ENCODE peak calls at places on chromosomes 2 and 18, in four cellular contexts. U is AG04450, X is AG10803, H is sigmoid colon. Z is an unnamed sample.

GRCh38 chr2:7847321-7847720 is 834.5 kb upstream of the ID2 start:
- DNase-seq in U (no peak), X (no peak), H (no peak), Z (no peak)

GRCh38 chr2:234544659-234545611 is 48.1 kb upstream of the ARL4C start:
- DNase-seq in H (peak; percentile 76), U (no peak), X (peak; percentile 54), Z (peak; percentile 72)

GRCh38 chr2:60347781-60348180 is 205.7 kb downstream of the BCL11A start:
- DNase-seq in U (no peak), X (no peak), H (no peak), Z (no peak)

GRCh38 chr2:83944174-83944573 is 514.9 kb downstream of the SUCLG1 start:
- DNase-seq in H (no peak), X (no peak), U (no peak), Z (no peak)

GRCh38 chr18:67092141-67092540 is 424.4 kb downstream of the DSEL start:
- DNase-seq in U (no peak), X (no peak), H (no peak), Z (no peak)

GRCh38 chr2:8296340-8296739 is 385.5 kb upstream of the ID2 start:
- DNase-seq in U (no peak), X (no peak), H (no peak), Z (no peak)

GRCh38 chr18:62763101-62763521 is 47.8 kb downstream of the PHLPP1 start:
- DNase-seq in H (no peak), X (no peak), U (no peak), Z (no peak)

GRCh38 chr2:236171213-236172201 is 3.3 kb upstream of the GBX2 start:
- DNase-seq in H (no peak), X (peak; percentile 24), U (no peak), Z (no peak)

GRCh38 chr18:74546751-74547530 is 12.6 kb downstream of the CNDP1 start:
- DNase-seq in X (peak; percentile 57), H (no peak), U (no peak), Z (peak; percentile 52)

GRCh38 chr2:239911630-239912071 is 113.5 kb downstream of the NDUFA10 start:
- DNase-seq in X (no peak), U (no peak), H (no peak), Z (peak; percentile 49)

GRCh38 chr18:48930926-48931325 is 19.8 kb downstream of the SMAD7 start:
- DNase-seq in U (no peak), H (no peak), X (no peak), Z (no peak)

GRCh38 chr18:57859314-57859713 is 56.2 kb upstream of the ATP8B1 start:
- DNase-seq in U (no peak), H (no peak), X (no peak), Z (no peak)

GRCh38 chr2:165471349-165471975 is 2.0 kb downstream of the CSRNP3 start:
- DNase-seq in U (no peak), H (no peak), X (no peak), Z (no peak)

GRCh38 chr18:23994361-23994902 is 20.1 kb upstream of the TTC39C start:
- DNase-seq in U (peak; percentile 76), H (peak; percentile 80), X (peak; percentile 83), Z (peak; percentile 68)

GRCh38 chr2:10717630-10718029 is 3.8 kb upstream of the ATP6V1C2 start:
- DNase-seq in U (peak; percentile 2), H (no peak), X (peak; percentile 84), Z (no peak)

GRCh38 chr2:23595601-23596251 is 210.7 kb downstream of the KLHL29 start:
- DNase-seq in H (peak; percentile 85), X (peak; percentile 90), U (no peak), Z (peak; percentile 81)

GRCh38 chr2:38156262-38156835 is 80.4 kb upstream of the CYP1B1 start:
- DNase-seq in X (no peak), H (no peak), U (no peak), Z (no peak)

GRCh38 chr2:45707661-45708060 is 56.2 kb downstream of the PRKCE start:
- DNase-seq in X (no peak), U (no peak), H (no peak), Z (no peak)

GRCh38 chr2:216545359-216545758 is 46.7 kb downstream of the RPL37A start:
- DNase-seq in H (no peak), X (peak; percentile 88), U (no peak), Z (no peak)

GRCh38 chr2:85011098-85011497 is 40.1 kb downstream of the KCMF1 start:
- DNase-seq in H (no peak), U (no peak), X (no peak), Z (no peak)

GRCh38 chr2:57693177-57693576 is 353.4 kb upstream of the VRK2 start:
- DNase-seq in U (no peak), H (no peak), X (no peak), Z (no peak)

GRCh38 chr18:23400918-23401317 is 52.2 kb upstream of the RIOK3 start:
- DNase-seq in U (no peak), X (no peak), H (no peak), Z (no peak)

DNA sequence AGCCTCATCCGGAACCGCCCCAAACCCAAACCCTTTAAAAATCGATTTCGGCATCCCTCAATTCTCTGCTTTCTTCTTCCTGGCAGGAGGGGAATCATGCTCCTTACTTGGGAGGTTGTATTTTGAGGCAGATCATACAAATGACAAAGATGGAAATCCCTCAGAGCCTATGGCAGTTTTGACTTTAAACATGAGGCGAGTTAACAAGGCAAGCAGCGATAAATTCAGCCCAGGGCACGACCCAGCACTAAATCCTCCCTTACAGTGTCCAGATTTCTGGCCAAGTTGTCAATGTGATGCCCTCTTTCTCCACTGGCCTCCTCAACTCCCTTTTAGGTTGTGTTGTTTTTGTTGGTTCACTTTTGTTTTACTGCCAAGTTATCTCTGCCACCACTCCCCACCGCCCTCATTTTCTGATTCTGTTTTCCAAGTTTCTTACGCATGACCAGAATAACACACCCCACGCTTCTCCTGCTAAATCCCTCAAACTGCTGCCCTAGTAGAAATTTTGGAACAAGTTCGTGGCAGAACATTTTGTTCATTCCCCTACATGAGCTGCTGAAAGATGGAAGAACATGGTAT is 68.3 kb downstream of the CTAGE1 start:
- DNase-seq in X (no peak), U (no peak), H (no peak), Z (no peak)
- H3K4me3 ChIP-seq in X (no peak overlapping the region), U (no peak overlapping the region), H (peak overlapping the region; percentile 54), Z (peak overlapping the region; percentile 77)

GRCh38 chr2:169838743-169839489 is 11.7 kb downstream of the UBR3 start:
- DNase-seq in X (no peak), U (no peak), H (no peak), Z (no peak)
- H3K4me3 ChIP-seq in X (no peak overlapping the region), U (no peak overlapping the region), H (no peak overlapping the region), Z (no peak overlapping the region)

DNA sequence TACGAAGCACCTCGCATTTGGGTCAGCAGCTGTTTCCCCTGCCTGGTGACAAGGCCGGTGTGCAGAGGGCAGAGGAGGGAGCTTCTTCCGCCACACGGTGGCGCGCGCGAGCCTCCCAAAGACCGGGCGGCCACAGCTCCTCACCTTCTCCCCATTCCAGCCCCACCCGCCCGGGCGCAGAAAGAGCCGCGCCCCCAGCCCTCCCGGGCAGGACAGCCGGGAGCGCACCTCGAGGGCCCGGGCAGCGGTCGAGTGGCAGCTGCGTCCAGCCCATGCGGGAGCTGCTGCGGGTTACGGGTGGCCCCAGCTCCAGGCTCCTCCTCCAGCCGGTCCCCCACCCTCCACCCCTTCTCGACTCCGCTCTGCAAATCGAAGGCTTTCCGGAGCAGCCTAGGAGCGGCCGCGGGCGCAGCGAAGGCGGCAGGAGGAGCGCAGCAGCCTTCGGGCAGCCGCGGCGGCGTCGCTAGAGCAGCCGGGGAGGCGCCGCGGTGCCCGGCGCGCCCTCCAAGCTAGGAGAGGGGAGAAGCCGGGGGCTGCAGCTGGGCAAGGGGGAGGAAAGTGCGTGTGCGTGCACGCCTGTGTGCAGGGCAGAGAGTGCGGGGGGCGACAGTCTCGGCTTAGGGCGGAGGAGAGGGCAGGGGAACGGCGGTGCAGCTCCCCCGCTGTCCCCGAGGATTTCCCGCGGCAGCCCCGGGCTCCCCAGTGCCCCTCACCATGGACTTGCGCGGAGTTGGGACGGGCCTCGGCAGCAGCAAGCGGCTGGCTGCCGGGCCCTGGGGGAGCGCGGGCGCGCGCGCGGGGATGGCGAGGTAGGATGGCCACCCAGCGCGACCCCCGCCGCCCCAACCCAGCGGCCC is at the start of gene CCDC85A:
- DNase-seq in X (peak; percentile 83), H (peak; percentile 83), U (peak; percentile 7), Z (peak; percentile 83)
- H3K4me3 ChIP-seq in X (peak within 1 kb of the TSS; percentile 78), H (peak within 1 kb of the TSS; percentile 53), U (peak within 1 kb of the TSS; percentile 58), Z (peak within 1 kb of the TSS; percentile 66)

GRCh38 chr2:74036010-74036409 is 51.3 kb downstream of the TET3 start:
- DNase-seq in X (no peak), H (no peak), U (no peak), Z (no peak)

GRCh38 chr2:74036450-74037175 is 51.9 kb downstream of the TET3 start:
- DNase-seq in U (no peak), H (no peak), X (no peak), Z (no peak)

GRCh38 chr2:74029719-74030397 is 45.1 kb downstream of the TET3 start:
- DNase-seq in H (no peak), U (no peak), X (no peak), Z (no peak)

GRCh38 chr2:74031203-74031602 is 46.5 kb downstream of the TET3 start:
- DNase-seq in U (no peak), X (no peak), H (no peak), Z (no peak)

GRCh38 chr2:74032909-74033261 is 48.2 kb downstream of the TET3 start:
- DNase-seq in H (no peak), U (no peak), X (no peak), Z (no peak)
- H3K4me3 ChIP-seq in H (no peak overlapping the region), U (no peak overlapping the region), X (no peak overlapping the region), Z (no peak overlapping the region)

GRCh38 chr2:130728007-130728454 is 839 bp upstream of the GPR148 start:
- DNase-seq in H (no peak), X (no peak), U (no peak), Z (no peak)
- H3K4me3 ChIP-seq in H (peak overlapping the region; percentile 58), X (no peak overlapping the region), U (peak overlapping the region; percentile 61), Z (peak overlapping the region; percentile 66)

Z was measured in tibial artery.